ENCODE peak calls at places on chromosomes 3 and 15, in seven cellular contexts. M is HCT116, S is heart left ventricle, H is erythroblast, V is A549, J is H54, D is body of pancreas. I is an unnamed sample.

GRCh38 chr3:47016934-47017435 is 37.5 kb downstream of the NBEAL2 start:
- DNase-seq in D (no peak), S (no peak), J (peak), M (no peak), V (no peak), H (no peak), I (no peak)

GRCh38 chr15:49696441-49696840 is 75.6 kb downstream of the DTWD1 start:
- DNase-seq in M (no peak), V (no peak), D (no peak), J (no peak), S (no peak), H (no peak), I (no peak)

GRCh38 chr3:16767006-16767405 is 117.7 kb upstream of the PLCL2 start:
- DNase-seq in H (no peak), J (no peak), S (no peak), V (no peak), M (no peak), D (no peak), I (no peak)

GRCh38 chr15:62847900-62848489 is 194.6 kb upstream of the TPM1 start:
- DNase-seq in H (peak), V (peak), S (peak), D (peak), J (no peak), M (peak), I (no peak)

GRCh38 chr3:117463276-117463675 is 753.7 kb downstream of the TUSC7 start:
- DNase-seq in H (no peak), D (no peak), S (no peak), M (no peak), J (no peak), V (no peak), I (no peak)

GRCh38 chr15:101151286-101151685 is 100.6 kb downstream of the CHSY1 start:
- DNase-seq in D (no peak), M (no peak), S (no peak), V (no peak), J (no peak), H (no peak), I (no peak)

GRCh38 chr15:73994419-73994883 is at the start of gene PML:
- DNase-seq in J (peak), V (peak), H (peak), D (peak), M (peak), S (peak), I (peak)

GRCh38 chr3:197007296-197007940 is 22.2 kb downstream of the MELTF start:
- DNase-seq in H (no peak), D (no peak), J (no peak), V (no peak), S (no peak), M (no peak), I (no peak)

GRCh38 chr3:155244206-155244605 is 49.3 kb downstream of the STRIT1 start:
- DNase-seq in J (no peak), M (no peak), V (no peak), D (no peak), S (no peak), H (no peak), I (no peak)

DNA sequence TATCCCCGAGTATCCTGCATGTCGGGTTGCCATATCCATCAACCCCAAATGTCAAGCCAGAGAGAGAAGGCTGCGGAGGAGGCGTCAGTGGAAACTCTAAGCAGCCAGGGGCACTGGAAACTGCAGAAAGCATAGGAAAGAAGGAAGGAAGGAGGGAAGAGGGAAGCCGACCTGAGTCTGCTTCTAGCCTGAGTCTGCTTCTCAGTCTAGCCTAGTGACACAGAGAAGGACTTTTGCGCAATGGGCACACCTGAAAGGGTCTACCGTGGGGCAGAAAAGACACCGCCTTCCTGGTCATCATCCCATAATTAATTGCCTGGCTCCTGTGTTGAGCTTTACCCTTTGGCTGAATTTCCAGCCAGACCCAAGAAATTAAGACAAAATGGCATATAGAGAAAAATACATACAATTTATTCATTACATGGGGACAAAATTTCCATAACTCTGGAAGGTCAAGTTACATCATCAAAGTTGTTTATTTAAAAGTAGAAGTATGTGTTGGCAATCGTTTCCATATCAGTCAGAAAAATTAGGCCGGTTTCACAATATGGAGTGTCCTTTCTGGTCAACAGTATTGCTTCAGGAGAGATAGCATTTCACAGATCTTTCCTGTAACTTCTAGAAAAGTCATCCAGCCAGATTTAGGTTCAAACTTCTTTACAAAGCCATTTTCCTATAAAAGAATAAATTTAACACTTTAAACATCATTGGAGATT is 10.3 kb downstream of the BCL2A1 start:
- DNase-seq in S (no peak), H (no peak), V (no peak), J (no peak), D (no peak), M (no peak), I (no peak)
- TF ChIP-seq POLR2A in S (no peak), H (no peak), V (no peak), J (no peak), D (no peak), M (no peak), I (no peak)

GRCh38 chr3:93983408-93983807 is 3.5 kb downstream of the ARL13B start:
- DNase-seq in J (no peak), H (no peak), S (no peak), M (no peak), V (no peak), D (no peak), I (no peak)

GRCh38 chr3:93981649-93982048 is 1.7 kb downstream of the ARL13B start:
- DNase-seq in M (no peak), H (no peak), V (no peak), S (no peak), D (no peak), J (no peak), I (no peak)

GRCh38 chr3:93984618-93985017 is 4.7 kb downstream of the ARL13B start:
- DNase-seq in D (no peak), V (no peak), J (no peak), H (no peak), S (no peak), M (no peak), I (no peak)

GRCh38 chr3:93979850-93980677 is at the start of gene ARL13B:
- DNase-seq in M (peak), H (peak), D (peak), V (peak), S (peak), J (peak), I (peak)
- TF ChIP-seq POLR2A in M (peak), H (peak), D (peak), V (peak), S (peak), J (peak), I (peak)

DNA sequence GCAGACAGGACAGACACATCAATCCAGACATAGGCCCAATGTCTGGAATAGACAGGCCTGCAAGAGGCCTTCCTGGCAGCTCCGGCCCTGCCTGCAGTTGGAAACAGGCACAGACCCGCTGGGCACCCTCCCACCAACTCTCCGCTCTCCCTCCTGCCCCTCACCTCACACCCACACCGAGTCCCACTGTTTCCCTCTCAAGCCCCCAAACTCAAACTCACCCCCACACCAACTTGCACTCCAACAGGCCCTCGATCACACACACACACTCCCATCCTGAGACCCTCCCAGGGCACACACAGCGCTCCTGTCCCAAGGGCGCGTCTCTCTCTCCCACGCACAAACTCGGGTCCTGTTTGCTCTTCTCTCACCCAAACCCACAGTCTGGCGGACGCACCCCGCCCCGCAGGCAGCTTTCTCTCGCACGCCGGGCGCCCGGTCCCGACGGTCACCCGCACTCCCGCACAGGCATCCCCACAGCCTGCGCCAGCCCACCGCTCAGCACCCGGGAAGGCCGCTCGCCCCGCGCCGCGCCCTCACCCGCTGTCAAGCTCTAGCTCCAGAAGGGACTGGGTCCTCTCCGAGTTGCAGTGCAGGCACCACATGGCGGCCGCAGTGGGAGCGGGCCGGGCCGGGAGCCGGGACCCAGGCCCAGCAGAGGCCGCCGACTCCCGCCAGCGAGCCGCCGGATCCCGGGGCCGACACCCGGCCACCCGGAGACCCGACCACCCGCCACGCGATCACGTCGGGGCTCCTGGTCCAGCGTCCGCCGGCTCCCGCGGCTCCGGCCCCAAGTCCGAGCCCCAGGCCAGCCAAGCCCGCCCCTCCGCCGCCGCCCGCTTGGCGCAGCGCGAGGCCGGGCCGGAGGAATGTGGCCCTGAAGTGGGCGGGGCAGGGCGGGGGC is 106.1 kb downstream of the IQSEC1 start:
- DNase-seq in J (no peak), H (peak), S (no peak), M (no peak), V (peak), D (peak), I (peak)
- TF ChIP-seq POLR2A in J (peak), H (peak), S (peak), M (peak), V (peak), D (peak), I (no peak)

GRCh38 chr3:156553705-156554356 is 1.1 kb downstream of the SSR3 start:
- DNase-seq in V (no peak), S (no peak), J (no peak), D (peak), M (peak), H (peak), I (no peak)

GRCh38 chr3:156554515-156554841 is 439 bp downstream of the SSR3 start:
- DNase-seq in M (no peak), V (no peak), S (no peak), D (no peak), J (no peak), H (no peak), I (no peak)

GRCh38 chr3:156551746-156552145 is 3.2 kb downstream of the SSR3 start:
- DNase-seq in H (no peak), J (no peak), M (no peak), D (no peak), S (no peak), V (no peak), I (no peak)

GRCh38 chr3:156552973-156553372 is 1.9 kb downstream of the SSR3 start:
- DNase-seq in D (no peak), M (no peak), J (no peak), S (no peak), H (no peak), V (no peak), I (no peak)

GRCh38 chr3:156554842-156555687 is at the start of gene SSR3:
- DNase-seq in M (peak), S (peak), J (peak), V (peak), D (peak), H (peak), I (peak)
- TF ChIP-seq POLR2A in M (peak), S (peak), J (peak), V (peak), D (peak), H (peak), I (peak)

GRCh38 chr3:98732239-98733054 is 30.7 kb upstream of the ST3GAL6 start:
- DNase-seq in V (peak), J (peak), S (peak), D (peak), M (peak), H (peak), I (peak)
- TF ChIP-seq POLR2A in V (peak), J (peak), S (peak), D (peak), M (peak), H (no peak), I (peak)

DNA sequence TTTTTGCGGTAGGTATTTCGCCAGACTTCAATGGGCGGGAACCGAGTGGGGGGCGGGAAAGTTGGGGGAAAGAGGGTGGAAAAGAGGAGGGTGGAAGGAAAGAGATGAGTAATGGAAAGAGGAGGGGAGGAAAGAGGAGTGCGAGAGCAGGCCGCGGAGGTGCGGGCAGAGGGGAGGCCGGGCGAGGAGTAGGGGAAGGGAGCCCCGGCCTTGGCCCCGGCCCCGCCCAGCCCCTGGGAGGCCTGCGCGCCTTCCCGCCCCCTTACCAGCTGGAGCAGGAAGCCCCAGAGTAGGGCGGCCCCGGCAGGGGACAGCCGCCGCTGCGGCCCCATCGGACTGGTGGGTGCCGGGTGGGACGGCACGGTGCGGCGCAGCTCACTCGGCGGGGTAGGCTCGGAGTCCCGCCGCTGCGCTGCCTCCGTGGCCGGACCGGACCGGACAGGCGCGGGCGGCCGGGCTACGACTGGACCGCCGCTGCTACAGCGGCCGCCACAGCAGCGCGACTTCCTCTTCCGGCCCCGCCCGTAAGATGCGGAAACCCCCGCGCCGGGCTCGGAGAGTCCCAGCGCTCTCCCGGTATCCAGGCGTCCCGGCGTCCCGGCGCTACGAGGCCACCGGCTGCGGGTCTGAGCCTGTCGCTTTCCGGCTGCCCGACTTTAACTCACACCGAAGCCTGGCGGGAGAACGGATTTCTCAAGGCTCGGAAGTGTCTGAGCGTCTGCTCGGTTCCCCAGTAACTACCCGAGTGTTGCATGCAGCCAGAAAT is at the start of gene SPPL2A:
- DNase-seq in J (peak), M (peak), H (peak), V (peak), S (peak), D (peak), I (peak)
- TF ChIP-seq POLR2A in J (peak), M (peak), H (peak), V (peak), S (peak), D (peak), I (peak)

GRCh38 chr3:183449791-183450190 is 21.4 kb upstream of the MCF2L2 start:
- DNase-seq in M (no peak), H (no peak), V (no peak), J (no peak), D (no peak), S (no peak), I (no peak)

GRCh38 chr3:183446838-183447205 is 18.4 kb upstream of the MCF2L2 start:
- DNase-seq in H (no peak), D (no peak), M (no peak), J (no peak), V (no peak), S (no peak), I (no peak)

GRCh38 chr3:183449391-183449790 is 21.0 kb upstream of the MCF2L2 start:
- DNase-seq in D (peak), M (no peak), V (no peak), S (peak), H (peak), J (no peak), I (no peak)

GRCh38 chr3:183448369-183449128 is 20.1 kb upstream of the MCF2L2 start:
- DNase-seq in D (no peak), V (no peak), J (no peak), H (peak), S (no peak), M (no peak), I (no peak)

GRCh38 chr3:183447206-183448001 is 19.0 kb upstream of the MCF2L2 start:
- DNase-seq in D (peak), M (peak), H (peak), S (peak), J (peak), V (peak), I (peak)
- TF ChIP-seq POLR2A in D (peak), M (peak), H (peak), S (peak), J (peak), V (peak), I (peak)

GRCh38 chr3:124163689-124164088 is 171.8 kb upstream of the ROPN1 start:
- DNase-seq in D (no peak), J (no peak), M (no peak), V (no peak), H (no peak), S (no peak), I (no peak)

GRCh38 chr3:124158174-124158812 is 166.4 kb upstream of the ROPN1 start:
- DNase-seq in J (no peak), H (no peak), D (no peak), S (no peak), V (no peak), M (no peak), I (no peak)

GRCh38 chr3:124161453-124161852 is 169.5 kb upstream of the ROPN1 start:
- DNase-seq in S (no peak), M (no peak), D (no peak), H (no peak), V (no peak), J (no peak), I (no peak)

GRCh38 chr3:124157000-124157712 is 165.2 kb upstream of the ROPN1 start:
- DNase-seq in D (no peak), H (no peak), S (no peak), V (no peak), M (no peak), J (no peak), I (no peak)

GRCh38 chr3:124157748-124158147 is 165.8 kb upstream of the ROPN1 start:
- DNase-seq in H (no peak), J (no peak), D (no peak), M (no peak), S (no peak), V (no peak), I (no peak)
- TF ChIP-seq POLR2A in H (no peak), J (no peak), D (no peak), M (no peak), S (no peak), V (no peak), I (no peak)